ENCODE peak calls at places on chromosomes 5 and 9, in eight cellular contexts. P, K, A, X, L, N, S and Q are unnamed samples.

GRCh38 chr5:161311141-161311708 is 235.3 kb downstream of the GABRB2 start:
- DNase-seq in P (no peak), K (no peak), A (no peak), X (no peak), L (no peak), N (peak; percentile 34), S (no peak), Q (no peak)

GRCh38 chr5:37847978-37848425 is 8.2 kb upstream of the GDNF start:
- DNase-seq in P (no peak), K (peak; percentile 57), A (no peak), X (no peak), L (peak; percentile 91), N (no peak), S (no peak), Q (no peak)

GRCh38 chr5:65359569-65359968 is 122.2 kb downstream of the ADAMTS6 start:
- DNase-seq in P (no peak), K (no peak), A (no peak), X (no peak), L (no peak), N (no peak), S (no peak), Q (no peak)

GRCh38 chr9:14198544-14199510 is 115.1 kb downstream of the NFIB start:
- DNase-seq in P (no peak), K (peak; percentile 66), A (no peak), X (peak; percentile 44), L (no peak), N (no peak), S (no peak), Q (no peak)

GRCh38 chr5:5560016-5560415 is 137.5 kb downstream of the ICE1 start:
- DNase-seq in P (no peak), K (no peak), A (no peak), X (no peak), L (no peak), N (no peak), S (no peak), Q (no peak)

GRCh38 chr9:96599298-96599697 is 20.3 kb downstream of the CDC14B start:
- DNase-seq in P (no peak), K (peak; percentile 59), A (no peak), X (no peak), L (no peak), N (no peak), S (no peak), Q (no peak)

GRCh38 chr5:157592594-157592993 is 17.0 kb upstream of the ADAM19 start:
- DNase-seq in P (no peak), K (no peak), A (no peak), X (no peak), L (no peak), N (no peak), S (no peak), Q (no peak)

GRCh38 chr9:108671156-108671555 is 184.6 kb downstream of the ACTL7B start:
- DNase-seq in P (no peak), K (peak; percentile 13), A (no peak), X (no peak), L (peak; percentile 82), N (no peak), S (no peak), Q (no peak)

GRCh38 chr5:168851902-168852321 is 272.7 kb upstream of the PANK3 start:
- DNase-seq in P (no peak), K (peak; percentile 68), A (no peak), X (no peak), L (no peak), N (peak; percentile 31), S (no peak), Q (peak; percentile 83)

GRCh38 chr5:5424736-5425135 is 2.3 kb downstream of the ICE1 start:
- DNase-seq in P (no peak), K (peak; percentile 65), A (no peak), X (no peak), L (no peak), N (no peak), S (no peak), Q (no peak)

GRCh38 chr5:55997742-55998351 is 3.1 kb upstream of the IL6ST start:
- DNase-seq in P (no peak), K (no peak), A (no peak), X (no peak), L (peak; percentile 91), N (no peak), S (peak; percentile 78), Q (no peak)

GRCh38 chr5:172640822-172641358 is at the start of gene NEURL1B:
- DNase-seq in P (peak; percentile 3), K (peak; percentile 25), A (peak; percentile 81), X (peak; percentile 82), L (peak; percentile 35), N (peak; percentile 80), S (no peak), Q (no peak)

GRCh38 chr5:80239680-80240367 is 16.0 kb downstream of the SERINC5 start:
- DNase-seq in P (no peak), K (peak; percentile 57), A (no peak), X (no peak), L (peak; percentile 24), N (no peak), S (no peak), Q (no peak)

GRCh38 chr9:105678163-105678562 is 15.9 kb downstream of the TAL2 start:
- DNase-seq in P (no peak), K (no peak), A (no peak), X (no peak), L (no peak), N (no peak), S (no peak), Q (no peak)

GRCh38 chr5:73596705-73597328 is 29.2 kb upstream of the ARHGEF28 start:
- DNase-seq in P (no peak), K (peak; percentile 54), A (no peak), X (no peak), L (no peak), N (no peak), S (no peak), Q (no peak)

GRCh38 chr9:84140535-84141101 is 160.0 kb downstream of the RMI1 start:
- DNase-seq in P (no peak), K (peak; percentile 19), A (peak; percentile 43), X (no peak), L (no peak), N (peak; percentile 47), S (no peak), Q (no peak)

GRCh38 chr9:79774356-79774755 is 202.6 kb downstream of the TLE4 start:
- DNase-seq in P (no peak), K (no peak), A (no peak), X (no peak), L (no peak), N (no peak), S (no peak), Q (no peak)

GRCh38 chr5:146967646-146968045 is 89.1 kb upstream of the PPP2R2B start:
- DNase-seq in P (no peak), K (no peak), A (no peak), X (no peak), L (no peak), N (no peak), S (no peak), Q (no peak)

GRCh38 chr5:113507601-113508000 is 5.9 kb upstream of the YTHDC2 start:
- DNase-seq in P (no peak), K (no peak), A (no peak), X (no peak), L (no peak), N (no peak), S (peak; percentile 35), Q (no peak)

GRCh38 chr9:33893861-33894260 is 76.9 kb downstream of the UBE2R2 start:
- DNase-seq in P (no peak), K (no peak), A (no peak), X (no peak), L (no peak), N (no peak), S (no peak), Q (no peak)

DNA sequence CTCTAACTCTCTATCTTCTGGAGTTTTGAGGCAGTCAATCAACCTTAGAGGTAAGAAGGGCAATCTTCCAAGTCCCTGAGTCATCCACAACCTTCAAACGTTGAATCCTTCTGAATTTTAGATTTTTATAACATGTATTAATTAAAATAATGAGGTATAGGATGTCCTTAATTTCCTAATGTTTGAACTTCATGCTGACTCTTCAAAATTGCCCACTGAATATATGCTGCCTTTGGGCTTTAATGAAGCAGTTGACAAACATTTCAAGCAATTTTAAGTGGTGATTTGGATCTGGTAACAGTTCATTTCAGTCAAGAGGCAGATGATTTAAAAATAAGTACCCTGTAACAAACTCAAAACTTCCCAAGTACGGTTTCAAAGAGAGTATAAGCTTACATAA is 26.0 kb downstream of the ERP44 start:
- DNase-seq in P (no peak), K (no peak), A (no peak), X (no peak), L (no peak), N (no peak), S (no peak), Q (no peak)
- TF ChIP-seq CTCF in P (no peak), K (no peak), A (no peak), X (no peak), L (no peak), N (no peak), S (no peak), Q (no peak)

DNA sequence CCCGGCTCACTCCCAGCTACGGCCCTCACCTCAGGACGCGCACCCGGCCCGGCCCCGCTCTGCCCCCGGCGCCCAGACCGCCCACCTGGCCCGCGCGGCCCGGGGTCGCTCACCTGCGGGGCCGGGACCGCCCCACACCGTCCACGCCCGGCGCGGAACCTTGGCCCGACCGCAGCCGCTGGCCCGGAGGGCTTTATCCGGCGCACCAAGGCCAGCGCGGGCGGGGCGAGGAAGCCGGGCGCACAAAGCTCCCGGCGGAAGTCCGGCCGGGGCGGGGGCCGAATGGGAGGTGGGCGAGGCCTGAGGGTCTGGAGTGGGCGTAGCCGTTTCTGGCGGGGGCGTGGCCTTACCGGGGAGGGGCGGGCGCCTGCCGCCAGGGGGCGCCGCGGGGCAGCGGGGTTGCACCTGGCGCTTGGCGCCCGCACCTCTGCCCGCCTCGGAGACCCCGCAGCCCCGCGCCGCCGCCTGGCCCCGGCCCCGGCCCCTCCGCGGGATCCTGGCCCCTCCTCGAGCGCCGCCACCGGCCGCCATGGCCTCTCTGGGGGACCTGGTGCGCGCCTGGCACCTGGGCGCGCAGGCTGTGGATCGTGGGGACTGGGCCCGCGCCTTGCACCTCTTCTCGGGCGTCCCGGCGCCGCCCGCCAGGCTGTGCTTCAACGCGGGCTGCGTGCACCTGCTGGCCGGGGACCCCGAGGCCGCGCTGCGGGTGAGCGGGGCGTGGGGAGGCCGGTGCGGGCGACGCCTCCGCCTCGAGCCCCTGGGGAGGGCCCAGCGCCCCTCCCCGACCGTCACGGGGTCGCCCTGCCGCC is at the start of the genes EXD3 and NOXA1:
- DNase-seq in P (peak; percentile 72), K (peak; percentile 94), A (peak; percentile 96), X (peak; percentile 91), L (peak; percentile 73), N (peak; percentile 99), S (peak; percentile 72), Q (peak; percentile 44)
- TF ChIP-seq CTCF in P (peak; percentile 42), K (peak; percentile 20), A (peak; percentile 71), X (peak; percentile 88), L (peak; percentile 96), N (peak; percentile 77), S (peak; percentile 63), Q (peak; percentile 29)

DNA sequence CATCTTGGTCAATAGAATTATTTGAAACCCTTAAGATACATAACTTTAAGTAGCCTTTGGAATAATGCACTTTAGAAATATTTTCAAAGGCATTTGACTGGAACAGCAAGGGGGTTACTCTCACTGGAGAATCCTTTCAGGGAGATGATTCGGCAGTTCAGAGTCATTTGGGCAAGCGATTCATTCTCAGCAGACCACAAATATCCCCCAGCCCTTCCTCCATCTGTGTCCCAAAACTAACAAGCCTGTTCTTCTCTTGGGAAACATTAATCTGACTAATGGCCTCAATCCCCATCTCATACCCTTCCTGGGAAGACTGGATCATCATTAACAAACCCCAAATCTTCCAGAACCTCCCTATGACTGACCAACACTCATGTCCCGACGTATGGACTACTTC is 65.8 kb upstream of the S1PR3 start:
- DNase-seq in P (no peak), K (no peak), A (no peak), X (no peak), L (no peak), N (no peak), S (no peak), Q (no peak)
- TF ChIP-seq CTCF in P (no peak), K (no peak), A (no peak), X (no peak), L (no peak), N (no peak), S (no peak), Q (no peak)

GRCh38 chr9:5481744-5482027 is 28.6 kb upstream of the PDCD1LG2 start:
- DNase-seq in P (no peak), K (no peak), A (no peak), X (no peak), L (no peak), N (no peak), S (no peak), Q (no peak)
- TF ChIP-seq CTCF in P (no peak), K (no peak), A (no peak), X (no peak), L (no peak), N (no peak), S (no peak), Q (no peak)